ENCODE peak calls at places on chromosomes 12 and 14, in four cellular contexts. I is astrocyte of the hippocampus, C is mesothelial cell of epicardium, L is activated T-helper 1 cell treated with Interleukin-2 at 50 U/mL for 16 hours. X is an unnamed sample.
A peak's percentile ranks its signal among the peaks of the same experiment; 100 is the strongest.

GRCh38 chr12:57242691-57243454 is 8.1 kb downstream of the STAC3 start:
- DNase-seq in I (peak; percentile 74), C (peak; percentile 90), L (no peak), X (no peak)

GRCh38 chr12:70386771-70387170 is 20.7 kb downstream of the KCNMB4 start:
- DNase-seq in I (no peak), C (no peak), L (no peak), X (no peak)

GRCh38 chr14:54253195-54253947 is 143.4 kb upstream of the CDKN3 start:
- DNase-seq in I (peak; percentile 93), C (no peak), L (no peak), X (peak; percentile 95)

GRCh38 chr12:107622005-107622404 is 63.6 kb upstream of the PWP1 start:
- DNase-seq in I (peak; percentile 20), C (no peak), L (no peak), X (peak; percentile 52)

GRCh38 chr12:113413488-113413939 is 8.7 kb upstream of the SDSL start:
- DNase-seq in I (no peak), C (no peak), L (no peak), X (peak; percentile 30)

GRCh38 chr12:112602150-112602549 is 183.4 kb downstream of the PTPN11 start:
- DNase-seq in I (no peak), C (no peak), L (no peak), X (no peak)

GRCh38 chr14:24058260-24058950 is 6.6 kb downstream of the CARMIL3 start:
- DNase-seq in I (peak; percentile 81), C (no peak), L (peak; percentile 27), X (peak; percentile 63)

GRCh38 chr12:65609359-65609771 is 214.9 kb upstream of the HMGA2 start:
- DNase-seq in I (peak; percentile 58), C (no peak), L (no peak), X (peak; percentile 99)

GRCh38 chr14:102474934-102475333 is 34.6 kb downstream of the ANKRD9 start:
- DNase-seq in I (peak; percentile 34), C (no peak), L (no peak), X (no peak)

GRCh38 chr14:50321009-50321660 is 9.0 kb downstream of the DMAC2L start:
- DNase-seq in I (peak; percentile 92), C (peak; percentile 51), L (peak; percentile 50), X (peak; percentile 96)

GRCh38 chr12:89357297-89357730 is 5.0 kb upstream of the DUSP6 start:
- DNase-seq in I (no peak), C (no peak), L (no peak), X (no peak)

GRCh38 chr12:122166422-122167327 is 7.3 kb downstream of the IL31 start:
- DNase-seq in I (peak; percentile 19), C (no peak), L (no peak), X (no peak)

GRCh38 chr12:5003025-5003666 is 40.5 kb upstream of the KCNA5 start:
- DNase-seq in I (peak; percentile 85), C (peak; percentile 72), L (no peak), X (peak; percentile 42)

GRCh38 chr12:57886590-57887363 is 40.2 kb upstream of the CTDSP2 start:
- DNase-seq in I (no peak), C (no peak), L (no peak), X (no peak)

GRCh38 chr12:91562476-91562875 is 379.9 kb upstream of the DCN start:
- DNase-seq in I (no peak), C (no peak), L (no peak), X (no peak)

GRCh38 chr12:54935235-54935951 is 49.2 kb downstream of the TESPA1 start:
- DNase-seq in I (peak; percentile 79), C (no peak), L (no peak), X (peak; percentile 94)

GRCh38 chr12:32159925-32160324 is 53.3 kb downstream of the BICD1 start:
- DNase-seq in I (peak; percentile 90), C (no peak), L (no peak), X (no peak)

X was measured in HT1080.